ENCODE peak calls at places on chromosomes 13 and 19, in five cellular contexts. K is fibroblast of lung, W is psoas muscle, C is HCT116, N is vagina. O is an unnamed sample.

GRCh38 chr13:47289578-47289977 is 392.7 kb upstream of the HTR2A start:
- DNase-seq in K (peak), W (no peak), C (no peak), N (no peak), O (no peak)

GRCh38 chr13:30486230-30487074 is 20.7 kb upstream of the HMGB1 start:
- DNase-seq in K (peak), W (no peak), C (no peak), N (peak), O (no peak)

GRCh38 chr13:112762690-112763080 is 72.8 kb downstream of the ATP11A start:
- DNase-seq in K (no peak), W (no peak), C (no peak), N (no peak), O (no peak)

GRCh38 chr19:16048583-16048982 is 27.7 kb upstream of the TPM4 start:
- DNase-seq in K (no peak), W (no peak), C (no peak), N (no peak), O (no peak)

GRCh38 chr19:17213334-17213733 is 1.8 kb upstream of the USE1 start:
- DNase-seq in K (no peak), W (no peak), C (no peak), N (no peak), O (no peak)

GRCh38 chr13:44694842-44695241 is 118.7 kb upstream of the TSC22D1 start:
- DNase-seq in K (no peak), W (peak), C (no peak), N (no peak), O (no peak)

GRCh38 chr19:42092350-42092749 is 16.4 kb downstream of the ZNF574 start:
- DNase-seq in K (no peak), W (no peak), C (no peak), N (no peak), O (no peak)

GRCh38 chr19:48511321-48511731 is 309 bp downstream of the LMTK3 start:
- DNase-seq in K (no peak), W (no peak), C (no peak), N (no peak), O (no peak)

GRCh38 chr13:26867451-26868067 is 107.0 kb upstream of the GPR12 start:
- DNase-seq in K (peak), W (no peak), C (no peak), N (no peak), O (peak)

GRCh38 chr19:5897189-5897969 is 6.2 kb downstream of the NDUFA11 start:
- DNase-seq in K (no peak), W (no peak), C (no peak), N (no peak), O (no peak)
- TF ChIP-seq CTCF in K (no peak), W (no peak), C (peak), N (no peak), O (no peak)

DNA sequence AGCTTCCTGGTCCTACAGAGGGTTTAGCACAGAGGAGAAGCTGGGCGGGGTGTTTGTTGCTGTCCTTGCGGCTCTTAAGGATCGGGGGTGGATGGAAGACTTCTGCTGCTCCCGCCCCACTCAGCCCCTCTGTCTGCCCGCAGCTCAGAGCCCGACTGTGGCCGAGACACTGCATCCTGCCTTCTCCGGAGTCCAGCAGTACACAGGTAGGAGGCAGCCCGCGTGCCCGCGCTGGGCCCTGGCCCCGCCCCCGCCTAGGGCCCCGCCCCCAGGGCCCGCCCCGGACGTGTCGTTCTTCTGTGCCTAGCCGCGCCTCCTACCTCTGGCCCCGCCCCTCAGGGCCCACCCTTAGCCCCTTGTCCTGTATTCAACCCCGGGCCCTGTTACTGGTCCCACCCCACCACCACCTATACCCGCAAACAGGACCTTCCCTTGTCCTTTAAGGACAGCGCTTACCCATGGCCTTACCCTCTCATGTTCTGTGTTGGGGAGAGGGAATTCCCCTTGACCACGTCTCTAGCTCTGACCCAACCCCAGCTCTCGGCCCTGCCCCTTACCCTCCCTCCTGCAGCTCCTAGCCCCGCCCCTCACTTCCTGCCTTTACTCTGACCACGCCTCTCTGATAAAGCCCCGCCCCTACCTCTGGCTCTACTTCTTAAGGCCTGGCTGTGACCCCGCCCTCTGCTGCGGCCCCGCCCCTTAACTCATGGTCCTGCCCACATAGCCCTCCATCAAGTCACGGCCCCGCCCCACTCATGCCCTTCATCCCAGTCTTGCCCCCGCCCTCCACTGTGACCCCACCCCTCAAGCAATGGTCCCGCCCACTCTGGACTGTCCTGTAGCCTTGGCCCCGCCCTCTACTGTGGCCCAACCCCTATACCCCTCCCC is 60.5 kb downstream of the CELF5 start:
- DNase-seq in K (peak), W (peak), C (peak), N (no peak), O (peak)
- H3K4me3 ChIP-seq in K (no peak), W (peak), C (peak), N (no peak), O (peak)

GRCh38 chr19:40594657-40595077 is 6.5 kb upstream of the LTBP4 start:
- DNase-seq in K (peak), W (no peak), C (no peak), N (no peak), O (no peak)
- TF ChIP-seq CTCF in K (peak), W (no peak), C (no peak), N (no peak), O (no peak)

GRCh38 chr19:58035863-58036262 is 2.0 kb downstream of the ZSCAN1 start:
- DNase-seq in K (no peak), W (no peak), C (no peak), N (no peak), O (no peak)

GRCh38 chr19:58037927-58038687 is 4.3 kb downstream of the ZSCAN1 start:
- DNase-seq in K (no peak), W (no peak), C (no peak), N (no peak), O (no peak)

GRCh38 chr19:58038688-58039204 is 4.9 kb downstream of the ZSCAN1 start:
- DNase-seq in K (no peak), W (no peak), C (no peak), N (no peak), O (no peak)

GRCh38 chr19:58033741-58034475 is at the start of gene ZSCAN1:
- DNase-seq in K (peak), W (peak), C (no peak), N (no peak), O (peak)

DNA sequence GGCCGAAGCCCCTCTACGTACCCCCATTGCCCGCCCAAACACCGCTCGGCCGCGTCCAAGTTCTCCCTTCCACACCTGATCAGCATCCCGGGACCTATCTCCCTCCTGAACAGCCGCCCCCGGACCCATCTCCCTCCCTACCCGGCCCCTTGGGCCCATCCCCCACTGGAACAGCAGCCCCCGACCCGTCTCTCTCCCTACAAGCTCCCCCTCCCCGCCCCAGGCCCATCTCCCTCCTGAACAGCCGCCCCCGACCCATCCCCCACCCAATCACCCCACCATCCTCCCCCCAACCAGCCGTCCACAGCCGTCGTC is 608 bp downstream of the ZSCAN1 start:
- DNase-seq in K (no peak), W (no peak), C (no peak), N (no peak), O (no peak)
- H3K4me3 ChIP-seq in K (no peak), W (peak), C (no peak), N (peak), O (peak)

GRCh38 chr19:37669336-37669963 is 14.2 kb upstream of the ZFP30 start:
- DNase-seq in K (peak), W (no peak), C (no peak), N (no peak), O (no peak)
- TF ChIP-seq CTCF in K (no peak), W (no peak), C (no peak), N (no peak), O (no peak)

O was measured in fibroblast of villous mesenchyme.